ENCODE peak calls at places on chromosome 15, in nine cellular contexts. E is cardiac fibroblast; Y is activated T-cell treated with anti-CD3 and anti-CD28 coated beads, Interleukin-2, amount 50 U/mL, for 72 hours; B is HT-29; S is activated T-helper 1 cell treated with anti-CD3 and anti-CD28 coated beads, Interleukin-2, amount 50 U/mL, for 16 hours; P is stimulated activated CD4-positive, alpha-beta T cell treated with anti-CD3 and anti-CD28 coated beads, Interleukin-15, amount 100 ng/mL, for 1 hour; H is ACHN; J is stimulated activated CD8-positive, alpha-beta memory T cell treated with anti-CD3 and anti-CD28 coated beads, Interleukin-15, amount 100 ng/mL, for 4 hours; M is colonic mucosa. G is an unnamed sample.

GRCh38 chr15:59616390-59616789 is 4.8 kb downstream of the GCNT3 start:
- DNase-seq in E (no peak), Y (no peak), B (peak), S (no peak), P (no peak), H (peak), J (no peak), M (peak), G (no peak)

GRCh38 chr15:29410342-29410741 is 140.7 kb upstream of the NSMCE3 start:
- DNase-seq in E (no peak), Y (no peak), B (no peak), S (no peak), P (no peak), H (no peak), J (no peak), M (no peak), G (no peak)

GRCh38 chr15:38768970-38769369 is 204.4 kb upstream of the RASGRP1 start:
- DNase-seq in E (peak), Y (no peak), B (peak), S (no peak), P (no peak), H (peak), J (no peak), M (peak), G (no peak)

GRCh38 chr15:46442196-46442595 is 807.4 kb downstream of the SQOR start:
- DNase-seq in E (no peak), Y (no peak), B (no peak), S (no peak), P (no peak), H (peak), J (no peak), M (no peak), G (no peak)

GRCh38 chr15:81547517-81548132 is 173.6 kb upstream of the TMC3 start:
- DNase-seq in E (no peak), Y (no peak), B (no peak), S (no peak), P (no peak), H (no peak), J (no peak), M (no peak), G (no peak)

GRCh38 chr15:58174709-58175108 is 36.5 kb downstream of the AQP9 start:
- DNase-seq in E (no peak), Y (no peak), B (no peak), S (no peak), P (no peak), H (no peak), J (no peak), M (no peak), G (no peak)

GRCh38 chr15:39624806-39625205 is 43.9 kb downstream of the THBS1 start:
- DNase-seq in E (peak), Y (peak), B (peak), S (peak), P (no peak), H (peak), J (peak), M (peak), G (peak)

GRCh38 chr15:66169023-66169422 is 84.5 kb downstream of the MEGF11 start:
- DNase-seq in E (no peak), Y (no peak), B (no peak), S (no peak), P (no peak), H (no peak), J (no peak), M (no peak), G (no peak)

GRCh38 chr15:66713843-66714508 is 11.9 kb downstream of the SMAD6 start:
- DNase-seq in E (no peak), Y (no peak), B (no peak), S (no peak), P (no peak), H (no peak), J (no peak), M (no peak), G (no peak)

GRCh38 chr15:99154271-99154670 is 49.4 kb downstream of the SYNM start:
- DNase-seq in E (peak), Y (no peak), B (no peak), S (no peak), P (no peak), H (no peak), J (no peak), M (no peak), G (no peak)

GRCh38 chr15:56984681-56985515 is 66.5 kb downstream of the TCF12 start:
- DNase-seq in E (peak), Y (no peak), B (no peak), S (no peak), P (no peak), H (no peak), J (no peak), M (no peak), G (no peak)

GRCh38 chr15:69484837-69485236 is 32.2 kb downstream of the RPLP1 start:
- DNase-seq in E (no peak), Y (no peak), B (no peak), S (no peak), P (no peak), H (no peak), J (no peak), M (peak), G (no peak)

GRCh38 chr15:33292718-33293307 is 18.0 kb upstream of the RYR3 start:
- DNase-seq in E (peak), Y (peak), B (peak), S (no peak), P (no peak), H (peak), J (no peak), M (peak), G (no peak)

GRCh38 chr15:45762726-45763125 is 127.9 kb downstream of the SQOR start:
- DNase-seq in E (no peak), Y (no peak), B (no peak), S (no peak), P (no peak), H (no peak), J (no peak), M (no peak), G (no peak)

GRCh38 chr15:91482799-91483198 is 370.7 kb upstream of the SLCO3A1 start:
- DNase-seq in E (no peak), Y (no peak), B (no peak), S (no peak), P (no peak), H (no peak), J (no peak), M (no peak), G (no peak)

GRCh38 chr15:61051570-61052031 is 177.5 kb downstream of the RORA start:
- DNase-seq in E (peak), Y (no peak), B (peak), S (no peak), P (no peak), H (peak), J (no peak), M (peak), G (no peak)

GRCh38 chr15:34366271-34367043 is 539 bp downstream of the LPCAT4 start:
- DNase-seq in E (peak), Y (peak), B (peak), S (no peak), P (peak), H (peak), J (peak), M (peak), G (peak)

GRCh38 chr15:59124261-59124660 is 19.3 kb downstream of the CCNB2 start:
- DNase-seq in E (no peak), Y (no peak), B (no peak), S (no peak), P (no peak), H (no peak), J (no peak), M (peak), G (no peak)

GRCh38 chr15:90419738-90420487 is 31.9 kb downstream of the IQGAP1 start:
- DNase-seq in E (peak), Y (peak), B (peak), S (no peak), P (no peak), H (peak), J (no peak), M (no peak), G (no peak)

GRCh38 chr15:70237626-70238025 is 139.9 kb upstream of the TLE3 start:
- DNase-seq in E (no peak), Y (no peak), B (no peak), S (no peak), P (no peak), H (no peak), J (no peak), M (no peak), G (no peak)

GRCh38 chr15:55194246-55194645 is 2.5 kb downstream of the RSL24D1 start:
- DNase-seq in E (no peak), Y (no peak), B (no peak), S (no peak), P (no peak), H (no peak), J (no peak), M (no peak), G (no peak)

GRCh38 chr15:55588818-55589122 is 625 bp upstream of the PYGO1 start:
- DNase-seq in E (no peak), Y (no peak), B (no peak), S (no peak), P (no peak), H (no peak), J (no peak), M (no peak), G (no peak)

GRCh38 chr15:77565516-77565915 is 67.2 kb downstream of the LINGO1 start:
- DNase-seq in E (no peak), Y (no peak), B (no peak), S (no peak), P (no peak), H (no peak), J (no peak), M (no peak), G (no peak)

GRCh38 chr15:74598126-74598842 is 17.4 kb upstream of the CLK3 start:
- DNase-seq in E (peak), Y (peak), B (peak), S (peak), P (peak), H (peak), J (peak), M (peak), G (peak)

GRCh38 chr15:33963831-33964664 is 4.2 kb upstream of the CHRM5 start:
- DNase-seq in E (peak), Y (no peak), B (peak), S (no peak), P (no peak), H (peak), J (no peak), M (no peak), G (no peak)

GRCh38 chr15:61764141-61764540 is 296.1 kb downstream of the VPS13C start:
- DNase-seq in E (no peak), Y (no peak), B (no peak), S (no peak), P (no peak), H (no peak), J (no peak), M (no peak), G (no peak)

GRCh38 chr15:40957581-40958051 is 4.3 kb downstream of the CHAC1 start:
- DNase-seq in E (peak), Y (no peak), B (no peak), S (no peak), P (no peak), H (no peak), J (no peak), M (peak), G (no peak)

GRCh38 chr15:33706173-33706572 is 262.1 kb upstream of the CHRM5 start:
- DNase-seq in E (no peak), Y (no peak), B (no peak), S (no peak), P (no peak), H (no peak), J (no peak), M (no peak), G (no peak)